ENCODE peak calls at places on chromosomes 2 and 18, in four cellular contexts. A is stimulated activated CD4-positive, alpha-beta T cell treated with anti-CD3 and anti-CD28 coated beads, Interleukin-1b, Interleukin-23, amount 100 ng/mL, for 48 hours; H is LoVo; Y is GM12865. O is an unnamed sample.

GRCh38 chr2:100182494-100183355 is 40.3 kb upstream of the AFF3 start:
- DNase-seq in A (no peak), H (no peak), Y (no peak), O (no peak)

GRCh38 chr2:3377279-3377611 is 373 bp downstream of the EIPR1 start:
- DNase-seq in A (peak; percentile 40), H (peak; percentile 48), Y (peak; percentile 66), O (peak; percentile 44)

GRCh38 chr18:36709315-36709714 is 119.5 kb downstream of the TPGS2 start:
- DNase-seq in A (no peak), H (no peak), Y (no peak), O (no peak)

GRCh38 chr2:20107776-20108175 is 56.3 kb upstream of the LAPTM4A start:
- DNase-seq in A (no peak), H (no peak), Y (no peak), O (no peak)

GRCh38 chr2:9403924-9404323 is 19.4 kb downstream of the ITGB1BP1 start:
- DNase-seq in A (no peak), H (no peak), Y (no peak), O (no peak)

GRCh38 chr2:160783481-160783880 is 289.9 kb upstream of the RBMS1 start:
- DNase-seq in A (no peak), H (no peak), Y (no peak), O (no peak)

GRCh38 chr18:35730738-35731370 is 149.3 kb downstream of the GALNT1 start:
- DNase-seq in A (no peak), H (no peak), Y (no peak), O (no peak)

GRCh38 chr18:12423393-12423792 is 15.7 kb downstream of the PRELID3A start:
- DNase-seq in A (no peak), H (no peak), Y (no peak), O (no peak)

GRCh38 chr2:28457237-28457636 is 38.6 kb upstream of the PLB1 start:
- DNase-seq in A (no peak), H (no peak), Y (no peak), O (no peak)

GRCh38 chr2:42999856-43000241 is 207.5 kb upstream of the HAAO start:
- DNase-seq in A (no peak), H (peak; percentile 43), Y (no peak), O (no peak)

GRCh38 chr2:222318026-222318711 is 19.4 kb upstream of the PAX3 start:
- DNase-seq in A (peak; percentile 31), H (peak; percentile 85), Y (peak; percentile 64), O (peak; percentile 63)

GRCh38 chr2:197740200-197740599 is 35.0 kb downstream of the MARS2 start:
- DNase-seq in A (no peak), H (no peak), Y (no peak), O (no peak)

GRCh38 chr18:79964330-79965118 is at the start of gene HSBP1L1:
- DNase-seq in A (peak; percentile 70), H (peak; percentile 85), Y (peak; percentile 82), O (peak; percentile 75)

GRCh38 chr2:84641016-84641415 is 124.7 kb downstream of the DNAH6 start:
- DNase-seq in A (no peak), H (no peak), Y (no peak), O (no peak)

GRCh38 chr2:200659410-200659809 is 73.6 kb downstream of the AOX1 start:
- DNase-seq in A (no peak), H (no peak), Y (no peak), O (no peak)

GRCh38 chr2:130766711-130767407 is 11.5 kb downstream of the AMER3 start:
- DNase-seq in A (no peak), H (no peak), Y (no peak), O (no peak)

GRCh38 chr2:198054299-198054698 is 249.9 kb downstream of the PLCL1 start:
- DNase-seq in A (peak; percentile 47), H (no peak), Y (peak; percentile 72), O (peak; percentile 48)

GRCh38 chr2:238771193-238771592 is 76.7 kb upstream of the TWIST2 start:
- DNase-seq in A (no peak), H (peak; percentile 5), Y (no peak), O (no peak)

GRCh38 chr2:109510136-109511028 is 103.4 kb downstream of the SEPTIN10 start:
- DNase-seq in A (peak; percentile 75), H (peak; percentile 69), Y (peak; percentile 83), O (peak; percentile 79)

GRCh38 chr18:68701353-68701752 is 13.6 kb downstream of the TMX3 start:
- DNase-seq in A (no peak), H (no peak), Y (no peak), O (no peak)

GRCh38 chr2:60091311-60091710 is 462.1 kb downstream of the BCL11A start:
- DNase-seq in A (no peak), H (no peak), Y (no peak), O (no peak)

GRCh38 chr2:218217366-218218309 is 649 bp downstream of the ARPC2 start:
- DNase-seq in A (peak; percentile 78), H (peak; percentile 39), Y (peak; percentile 75), O (peak; percentile 85)

GRCh38 chr2:41701231-41701630 is 346.6 kb upstream of the PKDCC start:
- DNase-seq in A (no peak), H (no peak), Y (no peak), O (no peak)

GRCh38 chr2:141362311-141362710 is 768.5 kb downstream of the LRP1B start:
- DNase-seq in A (no peak), H (no peak), Y (no peak), O (no peak)

GRCh38 chr2:178824181-178824580 is 17.0 kb upstream of the TTN start:
- DNase-seq in A (no peak), H (no peak), Y (no peak), O (no peak)

GRCh38 chr2:230982528-230982927 is 13.4 kb upstream of the SPATA3 start:
- DNase-seq in A (no peak), H (no peak), Y (peak; percentile 63), O (no peak)

GRCh38 chr2:51068237-51068636 is 36.3 kb upstream of the NRXN1 start:
- DNase-seq in A (no peak), H (no peak), Y (no peak), O (no peak)

GRCh38 chr2:8539743-8540551 is 141.9 kb upstream of the ID2 start:
- DNase-seq in A (no peak), H (no peak), Y (no peak), O (no peak)

GRCh38 chr2:119672161-119672862 is 6.7 kb upstream of the TMEM177 start:
- DNase-seq in A (no peak), H (no peak), Y (no peak), O (no peak)

GRCh38 chr2:6645672-6646071 is 220.0 kb downstream of the CMPK2 start:
- DNase-seq in A (no peak), H (no peak), Y (no peak), O (no peak)

GRCh38 chr2:203730076-203730729 is 23.8 kb downstream of the CD28 start:
- DNase-seq in A (no peak), H (no peak), Y (peak; percentile 49), O (no peak)

GRCh38 chr2:123532126-123532525 is 493.0 kb upstream of the CNTNAP5 start:
- DNase-seq in A (no peak), H (no peak), Y (no peak), O (no peak)